ENCODE peak calls at places on chromosomes 11 and 22, in four cellular contexts. G, O, F and T are unnamed samples.

GRCh38 chr11:62545437-62546243 is 966 bp downstream of the AHNAK start:
- DNase-seq in F (peak), G (peak), O (peak), T (peak)

GRCh38 chr11:93648168-93648567 is 13.3 kb upstream of the CEP295 start:
- DNase-seq in G (no peak), F (no peak), O (peak), T (no peak)

GRCh38 chr11:106242723-106243405 is 165.4 kb downstream of the AASDHPPT start:
- DNase-seq in G (no peak), O (no peak), F (no peak), T (no peak)

GRCh38 chr11:83039566-83039965 is 32.1 kb downstream of the RAB30 start:
- DNase-seq in G (no peak), F (no peak), O (no peak), T (no peak)

GRCh38 chr11:118887219-118887618 is 3.5 kb downstream of the CXCR5 start:
- DNase-seq in O (no peak), G (no peak), F (no peak), T (no peak)

GRCh38 chr11:70619591-70619990 is 221.3 kb downstream of the CTTN start:
- DNase-seq in O (no peak), G (no peak), F (no peak), T (no peak)

GRCh38 chr22:40552070-40552469 is 84.4 kb downstream of the MRTFA start:
- DNase-seq in F (no peak), O (no peak), G (no peak), T (no peak)

GRCh38 chr11:35740061-35740824 is 77.7 kb downstream of the TRIM44 start:
- DNase-seq in G (no peak), F (no peak), O (no peak), T (no peak)

GRCh38 chr11:119047205-119047604 is 9.8 kb downstream of the HYOU1 start:
- DNase-seq in O (no peak), G (no peak), F (peak), T (no peak)

GRCh38 chr11:17256512-17256911 is 20.0 kb upstream of the NUCB2 start:
- DNase-seq in G (no peak), O (no peak), F (no peak), T (no peak)

GRCh38 chr11:30488304-30488998 is 97.7 kb downstream of the MPPED2 start:
- DNase-seq in O (no peak), G (no peak), F (no peak), T (no peak)

GRCh38 chr11:122440783-122441701 is 214.5 kb upstream of the UBASH3B start:
- DNase-seq in G (no peak), O (peak), F (no peak), T (no peak)

GRCh38 chr11:92685049-92685448 is 284.4 kb upstream of the MTNR1B start:
- DNase-seq in G (no peak), O (no peak), F (no peak), T (no peak)

GRCh38 chr11:70067591-70068341 is 10.4 kb upstream of the ANO1 start:
- DNase-seq in G (peak), O (peak), F (peak), T (peak)

GRCh38 chr11:66970808-66971442 is 4.2 kb upstream of the C11orf86 start:
- DNase-seq in F (no peak), O (no peak), G (peak), T (no peak)

GRCh38 chr11:31141804-31142203 is 227.7 kb downstream of the DCDC1 start:
- DNase-seq in F (no peak), G (no peak), O (peak), T (no peak)

GRCh38 chr11:92552942-92553341 is 328.3 kb downstream of the FAT3 start:
- DNase-seq in F (no peak), O (no peak), G (no peak), T (no peak)

GRCh38 chr11:17505146-17505545 is 28.5 kb upstream of the ABCC8 start:
- DNase-seq in O (no peak), F (no peak), G (no peak), T (no peak)

GRCh38 chr11:60780065-60780464 is 5.1 kb upstream of the MS4A10 start:
- DNase-seq in G (no peak), O (no peak), F (peak), T (no peak)

GRCh38 chr11:33045551-33046255 is 6.3 kb downstream of the TCP11L1 start:
- DNase-seq in F (no peak), O (no peak), G (no peak), T (no peak)

GRCh38 chr11:64017950-64018224 is 17.8 kb upstream of the FLRT1 start:
- DNase-seq in G (no peak), O (no peak), F (no peak), T (no peak)

DNA sequence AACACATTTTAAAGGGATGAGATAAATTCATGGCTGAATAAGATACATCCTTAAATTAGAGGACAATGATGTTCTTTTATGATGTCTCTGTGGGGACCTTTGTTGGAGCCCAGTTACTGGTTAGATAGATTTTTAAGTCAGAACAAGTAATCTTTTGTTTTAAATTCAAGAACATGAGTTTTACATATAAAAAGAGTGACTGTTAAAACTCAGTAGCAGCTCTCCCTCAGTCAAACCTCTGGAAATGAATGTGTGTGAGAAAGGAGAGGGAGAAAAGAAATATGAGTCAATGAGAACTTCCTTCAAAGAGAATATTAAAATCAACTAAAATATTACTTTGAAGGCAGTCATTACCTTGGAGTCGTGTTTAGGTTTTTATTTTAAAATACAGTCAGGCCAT is 241.7 kb downstream of the SWAP70 start:
- DNase-seq in G (no peak), O (peak), F (no peak), T (no peak)
- H3K27ac ChIP-seq in G (peak), O (peak), F (peak), T (no peak)

GRCh38 chr11:614583-615452 is 932 bp downstream of the IRF7 start:
- DNase-seq in F (peak), O (no peak), G (no peak), T (no peak)

GRCh38 chr11:617248-617911 is 1.6 kb upstream of the IRF7 start:
- DNase-seq in O (no peak), F (peak), G (no peak), T (no peak)

GRCh38 chr11:616320-617220 is 820 bp upstream of the IRF7 start:
- DNase-seq in G (no peak), F (peak), O (no peak), T (no peak)

GRCh38 chr11:614091-614582 is 1.6 kb downstream of the IRF7 start:
- DNase-seq in F (peak), O (no peak), G (no peak), T (no peak)

GRCh38 chr11:615453-616319 is at the start of gene IRF7:
- DNase-seq in G (peak), F (peak), O (peak), T (peak)
- TF ChIP-seq POLR2AphosphoS5 in G (peak), F (peak), O (peak), T (peak)

GRCh38 chr22:26564181-26564580 is 25.8 kb downstream of the TPST2 start:
- DNase-seq in G (no peak), F (no peak), O (no peak), T (no peak)
- H3K4me3 ChIP-seq in G (no peak), F (no peak), O (no peak), T (no peak)

GRCh38 chr22:31246687-31247086 is 34.6 kb downstream of the LIMK2 start:
- DNase-seq in O (no peak), F (no peak), G (no peak), T (no peak)

GRCh38 chr22:31248138-31248745 is 36.1 kb downstream of the LIMK2 start:
- DNase-seq in O (peak), F (peak), G (no peak), T (no peak)

GRCh38 chr22:31248965-31249940 is 37.2 kb downstream of the LIMK2 start:
- DNase-seq in O (no peak), F (no peak), G (no peak), T (no peak)

GRCh38 chr22:31244943-31245451 is 32.9 kb downstream of the LIMK2 start:
- DNase-seq in O (no peak), G (no peak), F (no peak), T (no peak)

GRCh38 chr22:31247726-31248125 is 35.6 kb downstream of the LIMK2 start:
- DNase-seq in O (no peak), F (no peak), G (no peak), T (no peak)
- H3K27ac ChIP-seq in O (peak), F (peak), G (no peak), T (peak)

DNA sequence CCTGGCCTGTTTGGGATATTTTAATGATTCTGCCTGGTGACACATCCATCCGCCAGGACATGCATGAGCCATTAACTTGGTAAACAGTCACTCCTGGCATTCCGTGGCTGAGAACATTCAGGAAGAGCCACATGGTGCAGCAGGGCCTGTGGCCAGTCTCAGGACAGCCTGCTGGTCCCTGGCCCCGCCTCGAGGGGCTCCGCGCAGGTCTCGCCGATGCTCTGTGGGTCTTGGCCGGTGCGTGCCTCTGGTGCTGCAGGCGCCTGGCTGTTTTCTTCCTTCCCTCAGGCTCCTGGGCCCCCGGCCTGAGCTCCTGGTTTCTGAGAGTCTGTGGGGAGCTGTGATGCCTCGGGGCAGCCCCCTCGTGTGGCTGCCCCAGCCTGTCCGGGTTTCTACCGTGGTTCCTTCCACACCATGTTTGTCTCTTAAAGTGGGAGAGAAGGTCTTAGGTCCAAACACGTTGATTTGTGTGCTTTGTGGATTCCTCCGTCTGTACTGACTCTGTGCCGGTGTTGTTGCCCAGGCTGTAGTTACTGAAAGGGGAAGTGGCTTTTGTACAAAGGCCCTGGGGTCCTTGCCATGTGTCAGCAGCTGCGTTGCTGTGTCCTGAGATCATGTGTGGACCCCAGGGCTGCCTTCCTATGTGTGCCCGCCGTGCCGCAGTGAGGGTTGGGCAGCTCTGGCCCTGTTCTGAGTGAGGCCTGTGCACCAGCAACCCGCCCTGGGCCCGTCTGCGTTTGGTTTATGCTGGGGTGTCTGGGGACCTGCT is 6.5 kb downstream of the TRABD start:
- DNase-seq in G (no peak), O (no peak), F (peak), T (no peak)
- TF ChIP-seq POLR2AphosphoS5 in G (no peak), O (no peak), F (peak), T (no peak)

GRCh38 chr11:111414267-111414931 is 35.3 kb upstream of the POU2AF1 start:
- DNase-seq in F (no peak), G (no peak), O (no peak), T (no peak)
- H3K4me3 ChIP-seq in F (no peak), G (no peak), O (no peak), T (no peak)

GRCh38 chr11:77067776-77068460 is 1.1 kb downstream of the CAPN5 start:
- DNase-seq in O (no peak), G (no peak), F (no peak), T (no peak)

GRCh38 chr11:77068461-77069335 is 1.9 kb downstream of the CAPN5 start:
- DNase-seq in G (no peak), O (no peak), F (no peak), T (no peak)

GRCh38 chr11:77065878-77066228 is 918 bp upstream of the CAPN5 start:
- DNase-seq in O (peak), G (no peak), F (no peak), T (no peak)

GRCh38 chr11:77064648-77065217 is 2.0 kb upstream of the CAPN5 start:
- DNase-seq in O (no peak), G (no peak), F (no peak), T (no peak)

DNA sequence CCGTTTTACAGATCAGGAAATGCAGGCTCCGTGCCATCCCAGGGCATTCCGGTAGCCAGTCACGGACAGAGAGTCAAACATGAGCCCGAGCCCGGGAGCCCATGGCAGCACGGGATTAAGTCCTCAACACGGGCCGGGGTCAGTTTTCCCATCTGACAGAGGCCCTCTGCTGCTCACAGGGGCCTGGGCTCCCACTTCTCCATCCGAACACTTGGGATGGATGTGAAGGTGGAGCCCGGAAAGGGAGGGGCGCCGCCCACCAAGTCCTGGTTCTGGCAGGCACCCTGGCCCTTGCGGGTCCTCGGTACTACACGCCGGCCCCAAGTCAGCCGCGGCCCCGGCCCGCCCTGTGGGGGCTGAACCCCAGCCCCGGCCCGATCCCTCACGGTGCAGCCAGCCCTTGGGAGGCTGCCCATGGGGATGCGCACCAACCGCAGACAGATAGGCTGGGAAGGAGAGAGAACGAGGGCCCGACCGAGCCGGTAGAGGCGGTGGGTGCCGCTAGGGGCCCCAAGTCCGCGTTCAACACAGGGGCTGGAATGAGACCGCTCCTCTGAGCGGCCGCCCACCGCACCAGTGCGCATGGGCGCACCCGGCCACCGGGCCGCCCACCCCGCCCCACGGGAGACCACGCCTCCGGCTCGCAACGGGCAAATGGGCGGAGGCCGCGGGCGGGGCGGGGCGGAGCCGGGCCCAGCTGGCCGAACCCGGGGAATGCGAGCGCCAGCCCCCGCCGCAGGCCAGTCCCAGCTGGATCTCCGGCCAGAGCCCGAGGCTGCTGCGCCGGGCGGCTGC is at the start of gene CAPN5:
- DNase-seq in O (peak), G (peak), F (peak), T (no peak)
- H3K27ac ChIP-seq in O (peak), G (peak), F (peak), T (peak)